ENCODE peak calls at places on chromosomes 1 and 21, in four cellular contexts. O, U, G and J are unnamed samples.

GRCh38 chr1:180194546-180195207 is 35.4 kb upstream of the LHX4 start:
- DNase-seq in O (no peak), U (no peak), G (peak; percentile 95), J (no peak)

GRCh38 chr1:192609110-192610079 is 26.6 kb upstream of the RGS13 start:
- DNase-seq in O (no peak), U (peak; percentile 63), G (no peak), J (peak; percentile 70)

GRCh38 chr1:207925210-207925609 is 14.3 kb upstream of the CD34 start:
- DNase-seq in O (no peak), U (no peak), G (peak; percentile 61), J (no peak)

GRCh38 chr1:51567653-51568052 is 48.6 kb upstream of the EPS15 start:
- DNase-seq in O (peak; percentile 6), U (no peak), G (no peak), J (no peak)

GRCh38 chr1:220221670-220222069 is 50.6 kb downstream of the RAB3GAP2 start:
- DNase-seq in O (no peak), U (no peak), G (no peak), J (no peak)

GRCh38 chr1:182674346-182675246 is 9.8 kb downstream of the RGS8 start:
- DNase-seq in O (no peak), U (no peak), G (no peak), J (no peak)

GRCh38 chr1:242736569-242736968 is 212.1 kb upstream of the PLD5 start:
- DNase-seq in O (no peak), U (no peak), G (no peak), J (no peak)

GRCh38 chr1:85580046-85580411 is 532 bp upstream of the CCN1 start:
- DNase-seq in O (peak; percentile 52), U (no peak), G (no peak), J (no peak)

GRCh38 chr1:180881806-180882509 is 30.7 kb upstream of the KIAA1614 start:
- DNase-seq in O (peak; percentile 50), U (no peak), G (no peak), J (no peak)

GRCh38 chr1:118074101-118074500 is 110.9 kb downstream of the SPAG17 start:
- DNase-seq in O (no peak), U (no peak), G (no peak), J (no peak)

GRCh38 chr1:172421974-172422604 is 1.6 kb downstream of the C1orf105 start:
- DNase-seq in O (no peak), U (no peak), G (no peak), J (no peak)

GRCh38 chr1:232221790-232222499 is 408.0 kb downstream of the SIPA1L2 start:
- DNase-seq in O (peak; percentile 54), U (no peak), G (no peak), J (no peak)

GRCh38 chr1:151165281-151165737 is 393 bp downstream of the LYSMD1 start:
- DNase-seq in O (no peak), U (peak; percentile 14), G (peak; percentile 49), J (no peak)

GRCh38 chr1:117258791-117259190 is 48.1 kb upstream of the VTCN1 start:
- DNase-seq in O (no peak), U (no peak), G (no peak), J (no peak)

GRCh38 chr1:174160109-174160473 is 771 bp downstream of the RABGAP1L start:
- DNase-seq in O (peak; percentile 55), U (peak; percentile 37), G (peak; percentile 37), J (no peak)

GRCh38 chr1:174021611-174022079 is 512 bp downstream of the RC3H1 start:
- DNase-seq in O (no peak), U (peak; percentile 42), G (peak; percentile 66), J (peak; percentile 54)

GRCh38 chr1:21857142-21857839 is 45.2 kb downstream of the LDLRAD2 start:
- DNase-seq in O (no peak), U (no peak), G (no peak), J (no peak)

GRCh38 chr1:177017453-177017852 is 147.1 kb downstream of the ASTN1 start:
- DNase-seq in O (no peak), U (no peak), G (no peak), J (no peak)

GRCh38 chr1:234602334-234603220 is 7.4 kb downstream of the IRF2BP2 start:
- DNase-seq in O (peak; percentile 91), U (no peak), G (peak; percentile 35), J (no peak)

GRCh38 chr1:163924041-163924440 is 602.3 kb downstream of the NUF2 start:
- DNase-seq in O (no peak), U (no peak), G (no peak), J (no peak)

GRCh38 chr1:167122568-167122967 is 28.7 kb downstream of the STYXL2 start:
- DNase-seq in O (no peak), U (no peak), G (no peak), J (no peak)

GRCh38 chr1:205348559-205349477 is 7.9 kb downstream of the KLHDC8A start:
- DNase-seq in O (no peak), U (no peak), G (no peak), J (no peak)

GRCh38 chr1:2132222-2133038 is 62.1 kb downstream of the FAAP20 start:
- DNase-seq in O (no peak), U (peak; percentile 20), G (no peak), J (no peak)

GRCh38 chr1:27031235-27032118 is 18.8 kb upstream of the TENT5B start:
- DNase-seq in O (no peak), U (no peak), G (no peak), J (no peak)

GRCh38 chr1:13761883-13762282 is 61.9 kb downstream of the PRDM2 start:
- DNase-seq in O (no peak), U (no peak), G (no peak), J (no peak)

GRCh38 chr21:41926068-41926806 is 27.6 kb downstream of the C2CD2 start:
- DNase-seq in O (peak; percentile 60), U (peak; percentile 39), G (no peak), J (peak; percentile 29)

GRCh38 chr1:156435551-156436318 is 64.8 kb downstream of the MEF2D start:
- DNase-seq in O (no peak), U (peak; percentile 25), G (peak; percentile 61), J (no peak)

GRCh38 chr1:155910621-155911121 is 478 bp downstream of the RIT1 start:
- DNase-seq in O (no peak), U (no peak), G (peak; percentile 24), J (peak; percentile 10)

GRCh38 chr1:186763107-186763506 is 65.6 kb upstream of the PLA2G4A start:
- DNase-seq in O (no peak), U (no peak), G (no peak), J (no peak)

GRCh38 chr1:66446261-66447001 is 87.5 kb upstream of the SGIP1 start:
- DNase-seq in O (peak; percentile 75), U (peak; percentile 26), G (no peak), J (peak; percentile 56)

GRCh38 chr1:33928256-33928655 is 64.4 kb downstream of the HMGB4 start:
- DNase-seq in O (no peak), U (no peak), G (no peak), J (no peak)

GRCh38 chr1:41404308-41404755 is 43.1 kb downstream of the FOXO6 start:
- DNase-seq in O (no peak), U (peak; percentile 23), G (peak; percentile 62), J (peak; percentile 26)

GRCh38 chr1:82728206-82728605 is 927.5 kb downstream of the ADGRL2 start:
- DNase-seq in O (no peak), U (no peak), G (no peak), J (no peak)

GRCh38 chr21:38352536-38353219 is 95.9 kb downstream of the KCNJ15 start:
- DNase-seq in O (peak; percentile 40), U (peak; percentile 48), G (peak; percentile 79), J (peak; percentile 28)

GRCh38 chr1:40723196-40723955 is 31.9 kb downstream of the NFYC start:
- DNase-seq in O (no peak), U (no peak), G (no peak), J (no peak)